ENCODE peak calls at places on chromosomes 4 and X, in six cellular contexts. J, H, Q, K, A and B are unnamed samples.
A peak's percentile ranks its signal among the peaks of the same experiment; 100 is the strongest.

GRCh38 chrX:132802033-132802432 is 156.4 kb downstream of the HS6ST2 start:
- DNase-seq in J (no peak), H (no peak), Q (no peak), K (no peak), A (no peak), B (no peak)

GRCh38 chr4:122663814-122664610 is 43.1 kb upstream of the IL21 start:
- DNase-seq in J (no peak), H (no peak), Q (no peak), K (no peak), A (no peak), B (no peak)

GRCh38 chrX:104668550-104668949 is 102.6 kb downstream of the IL1RAPL2 start:
- DNase-seq in J (peak; percentile 20), H (no peak), Q (no peak), K (no peak), A (no peak), B (no peak)

GRCh38 chr4:1967512-1968149 is 41.1 kb downstream of the NELFA start:
- DNase-seq in J (no peak), H (no peak), Q (no peak), K (no peak), A (no peak), B (no peak)

GRCh38 chr4:118141240-118141639 is 107.0 kb downstream of the NDST3 start:
- DNase-seq in J (no peak), H (no peak), Q (no peak), K (no peak), A (no peak), B (no peak)

GRCh38 chr4:38612996-38613395 is 51.0 kb upstream of the KLF3 start:
- DNase-seq in J (peak; percentile 42), H (no peak), Q (no peak), K (peak; percentile 40), A (no peak), B (no peak)

GRCh38 chrX:13374364-13374763 is 54.5 kb upstream of the ATXN3L start:
- DNase-seq in J (no peak), H (no peak), Q (no peak), K (no peak), A (no peak), B (no peak)

GRCh38 chr4:34850983-34851382 is 1393.3 kb downstream of the ARAP2 start:
- DNase-seq in J (no peak), H (no peak), Q (no peak), K (no peak), A (no peak), B (no peak)

GRCh38 chrX:101430457-101431078 is 22.5 kb downstream of the HNRNPH2 start:
- DNase-seq in J (no peak), H (no peak), Q (no peak), K (no peak), A (no peak), B (no peak)

GRCh38 chr4:113657834-113658233 is 103.7 kb downstream of the CAMK2D start:
- DNase-seq in J (no peak), H (no peak), Q (no peak), K (no peak), A (no peak), B (no peak)

GRCh38 chr4:40822781-40823180 is 73.0 kb downstream of the NSUN7 start:
- DNase-seq in J (no peak), H (no peak), Q (no peak), K (no peak), A (no peak), B (no peak)

GRCh38 chrX:22039541-22039940 is 7.4 kb downstream of the PHEX start:
- DNase-seq in J (no peak), H (no peak), Q (no peak), K (no peak), A (no peak), B (no peak)

GRCh38 chr4:182192511-182193181 is 50.6 kb upstream of the TENM3 start:
- DNase-seq in J (no peak), H (no peak), Q (no peak), K (no peak), A (no peak), B (no peak)

GRCh38 chr4:140595065-140595464 is 26.3 kb upstream of the UCP1 start:
- DNase-seq in J (peak; percentile 60), H (no peak), Q (no peak), K (no peak), A (no peak), B (no peak)

GRCh38 chr4:12211636-12212035 is 782.9 kb upstream of the HS3ST1 start:
- DNase-seq in J (no peak), H (no peak), Q (no peak), K (no peak), A (no peak), B (no peak)

GRCh38 chr4:20916106-20916505 is 215.8 kb downstream of the PACRGL start:
- DNase-seq in J (no peak), H (no peak), Q (no peak), K (no peak), A (no peak), B (no peak)

GRCh38 chr4:162341533-162341932 is 177.7 kb upstream of the FSTL5 start:
- DNase-seq in J (no peak), H (no peak), Q (no peak), K (no peak), A (no peak), B (no peak)

GRCh38 chrX:116318672-116319071 is 117.7 kb upstream of the SLC6A14 start:
- DNase-seq in J (no peak), H (no peak), Q (no peak), K (no peak), A (no peak), B (no peak)

GRCh38 chr4:140293979-140294378 is 79.5 kb upstream of the SCOC start:
- DNase-seq in J (no peak), H (no peak), Q (no peak), K (no peak), A (no peak), B (no peak)

GRCh38 chr4:2804449-2804972 is 11.6 kb downstream of the SH3BP2 start:
- DNase-seq in J (no peak), H (no peak), Q (no peak), K (peak; percentile 86), A (no peak), B (no peak)

GRCh38 chr4:166318810-166319525 is 445.9 kb downstream of the TLL1 start:
- DNase-seq in J (no peak), H (no peak), Q (no peak), K (no peak), A (no peak), B (no peak)

GRCh38 chr4:83431200-83431599 is 24.4 kb downstream of the HELQ start:
- DNase-seq in J (no peak), H (no peak), Q (no peak), K (no peak), A (no peak), B (no peak)

GRCh38 chr4:100286601-100287000 is 96.3 kb upstream of the DDIT4L start:
- DNase-seq in J (no peak), H (no peak), Q (no peak), K (no peak), A (no peak), B (no peak)

GRCh38 chrX:129647588-129648410 is 7.0 kb downstream of the APLN start:
- DNase-seq in J (no peak), H (no peak), Q (no peak), K (peak; percentile 52), A (no peak), B (no peak)

GRCh38 chrX:122220644-122221373 is 963.3 kb upstream of the GRIA3 start:
- DNase-seq in J (no peak), H (no peak), Q (no peak), K (no peak), A (no peak), B (no peak)